ENCODE peak calls at places on chromosomes 6 and 20, in six cellular contexts. G is heart right ventricle, B is neural progenitor cell, O is GM12865, M is HL-60, R is fibroblast of lung. H is an unnamed sample.

GRCh38 chr6:24009319-24009718 is 116.7 kb upstream of the NRSN1 start:
- DNase-seq in G (no peak), B (peak), O (no peak), M (no peak), R (no peak), H (no peak)

GRCh38 chr6:168514216-168514615 is 73.2 kb downstream of the SMOC2 start:
- DNase-seq in G (peak), B (no peak), O (no peak), M (no peak), R (no peak), H (no peak)

GRCh38 chr6:91569071-91569470 is 982.2 kb upstream of the MAP3K7 start:
- DNase-seq in G (no peak), B (no peak), O (no peak), M (no peak), R (peak), H (no peak)

GRCh38 chr6:165117121-165117520 is 192.3 kb downstream of the C6orf118 start:
- DNase-seq in G (no peak), B (no peak), O (no peak), M (no peak), R (no peak), H (no peak)

GRCh38 chr20:10715035-10715434 is 41.2 kb upstream of the JAG1 start:
- DNase-seq in G (no peak), B (no peak), O (no peak), M (no peak), R (peak), H (no peak)

GRCh38 chr6:14910692-14911547 is 334.9 kb upstream of the JARID2 start:
- DNase-seq in G (no peak), B (no peak), O (peak), M (peak), R (peak), H (no peak)

GRCh38 chr20:2379511-2380229 is 1.0 kb upstream of the TGM6 start:
- DNase-seq in G (no peak), B (no peak), O (peak), M (peak), R (no peak), H (no peak)

GRCh38 chr20:25507385-25508082 is 77.8 kb downstream of the NINL start:
- DNase-seq in G (no peak), B (no peak), O (no peak), M (no peak), R (no peak), H (no peak)

GRCh38 chr6:151014404-151015150 is 149.1 kb downstream of the MTHFD1L start:
- DNase-seq in G (peak), B (peak), O (peak), M (peak), R (peak), H (peak)

GRCh38 chr20:381581-382290 is 1.2 kb downstream of the TRIB3 start:
- DNase-seq in G (peak), B (peak), O (peak), M (peak), R (peak), H (peak)

GRCh38 chr6:136757150-136757549 is 35.1 kb downstream of the MAP3K5 start:
- DNase-seq in G (no peak), B (no peak), O (no peak), M (no peak), R (no peak), H (no peak)

GRCh38 chr6:132202569-132202968 is 198.7 kb downstream of the MOXD1 start:
- DNase-seq in G (no peak), B (no peak), O (no peak), M (no peak), R (peak), H (no peak)

GRCh38 chr6:18561006-18561750 is 174.0 kb downstream of the RNF144B start:
- DNase-seq in G (no peak), B (no peak), O (no peak), M (peak), R (no peak), H (no peak)

GRCh38 chr20:44886828-44887227 is 1.3 kb downstream of the YWHAB start:
- DNase-seq in G (no peak), B (no peak), O (no peak), M (no peak), R (no peak), H (no peak)

GRCh38 chr20:44885392-44886275 is at the start of gene YWHAB:
- DNase-seq in G (peak), B (peak), O (peak), M (peak), R (peak), H (peak)

GRCh38 chr20:44886276-44886671 is 769 bp downstream of the YWHAB start:
- DNase-seq in G (no peak), B (no peak), O (no peak), M (no peak), R (no peak), H (no peak)

GRCh38 chr20:44887466-44887865 is 2.0 kb downstream of the YWHAB start:
- DNase-seq in G (no peak), B (no peak), O (no peak), M (no peak), R (no peak), H (no peak)

GRCh38 chr20:44888226-44889103 is 3.0 kb downstream of the YWHAB start:
- DNase-seq in G (no peak), B (no peak), O (peak), M (no peak), R (no peak), H (no peak)
- TF ChIP-seq CTCF in G (no peak), B (peak), O (no peak), M (peak), R (no peak), H (peak)

GRCh38 chr20:45100563-45101245 is at the start of gene KCNS1:
- DNase-seq in G (no peak), B (peak), O (no peak), M (peak), R (no peak), H (no peak)
- TF ChIP-seq CTCF in G (no peak), B (peak), O (no peak), M (no peak), R (peak), H (peak)

GRCh38 chr6:113486172-113486571 is 371.0 kb upstream of the MARCKS start:
- DNase-seq in G (no peak), B (no peak), O (no peak), M (peak), R (no peak), H (no peak)
- TF ChIP-seq CTCF in G (no peak), B (no peak), O (no peak), M (no peak), R (no peak), H (no peak)

DNA sequence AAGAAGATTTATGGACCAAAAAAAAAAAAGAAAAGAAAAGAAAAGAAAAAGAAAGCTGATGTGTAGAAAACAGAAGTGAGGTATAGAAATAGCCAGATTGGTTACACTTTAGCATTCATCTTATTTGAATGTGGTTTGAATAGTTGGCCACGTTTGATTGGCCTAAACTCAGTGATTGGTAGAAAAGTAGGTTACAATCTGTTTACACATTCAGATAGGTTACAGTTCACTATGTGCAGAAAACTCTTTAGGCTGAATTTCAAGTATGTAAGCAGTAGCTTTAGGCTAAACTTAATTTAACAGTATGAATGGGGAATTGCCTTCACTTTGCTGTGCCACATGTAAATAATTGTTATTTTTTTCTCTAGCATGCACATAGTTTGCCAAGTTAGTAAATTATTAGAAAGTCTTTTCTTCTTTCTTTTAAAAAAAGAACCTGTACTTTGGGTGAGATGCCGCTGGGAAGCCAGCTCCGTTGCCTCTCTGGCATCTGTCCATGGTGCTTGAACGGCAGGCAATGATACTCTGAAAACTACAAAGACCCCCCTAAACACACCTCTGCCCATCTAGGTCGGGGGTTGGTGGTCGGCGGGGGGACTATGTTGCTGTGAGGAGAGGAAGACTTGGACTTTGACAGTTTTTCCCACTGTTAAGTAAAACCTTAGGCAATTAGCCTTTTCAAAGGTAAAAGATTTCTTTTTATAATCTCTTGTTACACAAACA is 173.0 kb downstream of the AIG1 start:
- DNase-seq in G (no peak), B (peak), O (no peak), M (no peak), R (no peak), H (no peak)
- TF ChIP-seq CTCF in G (no peak), B (no peak), O (no peak), M (no peak), R (no peak), H (no peak)

GRCh38 chr6:42176981-42177380 is 3.8 kb downstream of the GUCA1A start:
- DNase-seq in G (no peak), B (no peak), O (no peak), M (no peak), R (no peak), H (no peak)

GRCh38 chr6:42173101-42173500 is at the start of gene GUCA1A:
- DNase-seq in G (no peak), B (no peak), O (no peak), M (no peak), R (no peak), H (no peak)

GRCh38 chr6:42179261-42179955 is 6.2 kb downstream of the GUCA1A start:
- DNase-seq in G (no peak), B (no peak), O (no peak), M (no peak), R (no peak), H (no peak)

GRCh38 chr6:42177514-42178364 is 4.6 kb downstream of the GUCA1A start:
- DNase-seq in G (no peak), B (peak), O (no peak), M (no peak), R (no peak), H (no peak)

DNA sequence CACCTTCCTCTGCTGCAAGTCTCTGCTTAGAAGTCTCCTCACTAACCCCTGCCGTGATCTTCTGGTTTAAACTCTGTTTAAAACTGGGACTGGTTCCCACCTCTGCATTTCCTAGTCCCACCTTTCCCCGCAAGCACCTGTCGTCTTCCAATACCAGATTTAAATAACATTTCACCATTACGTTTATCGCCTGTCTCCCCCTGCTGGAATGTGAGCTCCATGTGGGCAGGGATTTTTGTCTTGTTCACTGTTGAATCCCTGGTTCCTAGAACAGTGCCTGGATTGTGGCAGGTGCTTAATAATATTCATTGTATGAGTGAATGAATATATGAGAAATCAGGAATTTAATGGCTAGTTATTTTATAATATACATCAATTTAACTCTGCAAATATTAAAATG is 2.7 kb downstream of the GUCA1A start:
- DNase-seq in G (no peak), B (peak), O (no peak), M (no peak), R (no peak), H (no peak)
- TF ChIP-seq CTCF in G (no peak), B (peak), O (no peak), M (no peak), R (peak), H (peak)

GRCh38 chr20:44941292-44941691 is 18.9 kb downstream of the TOMM34 start:
- DNase-seq in G (no peak), B (no peak), O (no peak), M (no peak), R (no peak), H (no peak)

GRCh38 chr20:44943828-44944227 is 16.4 kb downstream of the TOMM34 start:
- DNase-seq in G (no peak), B (no peak), O (no peak), M (no peak), R (no peak), H (no peak)

GRCh38 chr20:44938637-44939036 is 21.6 kb downstream of the TOMM34 start:
- DNase-seq in G (no peak), B (no peak), O (no peak), M (no peak), R (no peak), H (no peak)

GRCh38 chr20:44945261-44945660 is 14.9 kb downstream of the TOMM34 start:
- DNase-seq in G (no peak), B (no peak), O (no peak), M (no peak), R (no peak), H (no peak)

GRCh38 chr20:44942264-44942973 is 17.8 kb downstream of the TOMM34 start:
- DNase-seq in G (no peak), B (peak), O (no peak), M (no peak), R (no peak), H (no peak)
- TF ChIP-seq CTCF in G (no peak), B (peak), O (no peak), M (no peak), R (no peak), H (no peak)